ENCODE peak calls at places on chromosomes 3 and 15, in six cellular contexts. E is SK-N-SH, L is HCT116, D is H1, T is GM12878, N is K562. B is an unnamed sample.

GRCh38 chr3:22959593-22959992 is 243.5 kb upstream of the UBE2E2 start:
- DNase-seq in D (no peak), N (no peak), L (no peak), E (no peak), T (peak), B (no peak)

GRCh38 chr3:58022490-58022889 is 14.3 kb downstream of the FLNB start:
- DNase-seq in L (no peak), T (no peak), E (no peak), D (no peak), N (no peak), B (no peak)

GRCh38 chr15:101406014-101406413 is 83.5 kb downstream of the PCSK6 start:
- DNase-seq in T (no peak), E (no peak), L (no peak), D (no peak), N (no peak), B (no peak)

GRCh38 chr15:73996939-73997338 is 2.4 kb downstream of the PML start:
- DNase-seq in T (no peak), L (no peak), D (no peak), N (no peak), E (no peak), B (no peak)

GRCh38 chr15:52466134-52466701 is 62.5 kb downstream of the MYO5A start:
- DNase-seq in D (no peak), L (no peak), N (no peak), E (no peak), T (peak), B (no peak)

GRCh38 chr3:72288955-72289707 is 504.2 kb upstream of the PROK2 start:
- DNase-seq in N (peak), E (peak), D (no peak), T (no peak), L (no peak), B (no peak)

GRCh38 chr15:43958894-43959330 is 132.1 kb downstream of the WDR76 start:
- DNase-seq in T (no peak), N (no peak), D (no peak), E (no peak), L (peak), B (no peak)

GRCh38 chr15:31586841-31587240 is 260.2 kb downstream of the KLF13 start:
- DNase-seq in E (no peak), T (no peak), N (no peak), L (no peak), D (no peak), B (no peak)

GRCh38 chr15:29613951-29614382 is 208.3 kb downstream of the TJP1 start:
- DNase-seq in T (no peak), D (no peak), E (peak), L (peak), N (peak), B (peak)

GRCh38 chr15:101542306-101543025 is 53.0 kb upstream of the PCSK6 start:
- DNase-seq in N (no peak), L (no peak), E (peak), D (no peak), T (no peak), B (no peak)

GRCh38 chr3:55242921-55243320 is 244.2 kb downstream of the WNT5A start:
- DNase-seq in T (no peak), N (no peak), E (no peak), L (no peak), D (peak), B (no peak)

GRCh38 chr15:42593143-42593542 is 17.7 kb downstream of the STARD9 start:
- DNase-seq in E (no peak), L (no peak), T (no peak), N (no peak), D (no peak), B (no peak)

GRCh38 chr15:83734487-83734886 is 80.6 kb downstream of the ADAMTSL3 start:
- DNase-seq in N (no peak), E (no peak), D (no peak), T (no peak), L (peak), B (no peak)
- TF ChIP-seq CTCF in N (peak), E (peak), D (peak), T (peak), L (peak), B (no peak)

DNA sequence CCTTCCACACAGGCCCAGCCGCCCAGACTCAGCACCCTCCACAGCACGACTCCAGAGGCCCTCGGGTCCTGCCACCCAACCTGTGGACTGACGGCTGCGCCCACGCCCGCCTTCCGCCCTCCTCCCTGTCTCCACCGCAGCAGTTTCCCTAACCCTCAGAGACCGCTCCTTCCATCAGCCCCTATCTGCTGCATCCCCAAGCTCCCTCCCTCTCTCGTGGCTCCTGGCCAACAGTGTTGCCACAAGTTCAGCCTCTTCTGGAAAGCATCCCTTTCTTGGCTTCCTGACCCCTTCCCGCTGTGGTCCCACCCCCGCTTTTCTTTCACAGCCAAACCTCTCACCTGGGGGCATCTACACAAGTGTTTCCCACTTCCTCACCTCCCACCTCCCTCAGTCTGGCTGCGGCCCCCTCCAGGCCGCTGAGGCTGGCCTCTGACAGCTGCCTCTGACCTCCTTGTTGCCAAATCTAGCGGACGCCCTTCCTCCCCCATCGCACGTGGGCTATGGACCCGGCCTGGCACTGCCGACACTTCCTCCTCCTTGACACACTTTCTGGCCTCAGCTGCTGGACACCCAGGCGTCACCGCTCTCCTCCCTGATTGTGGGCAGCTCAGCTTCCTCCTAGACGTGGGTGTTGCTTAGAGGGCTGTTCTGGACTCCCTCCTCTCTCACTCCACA is 168.8 kb upstream of the TLE3 start:
- DNase-seq in D (no peak), T (no peak), L (no peak), E (no peak), N (no peak), B (no peak)
- TF ChIP-seq YY1 in D (no peak), T (no peak), L (no peak), E (no peak), N (no peak), B (no peak)

DNA sequence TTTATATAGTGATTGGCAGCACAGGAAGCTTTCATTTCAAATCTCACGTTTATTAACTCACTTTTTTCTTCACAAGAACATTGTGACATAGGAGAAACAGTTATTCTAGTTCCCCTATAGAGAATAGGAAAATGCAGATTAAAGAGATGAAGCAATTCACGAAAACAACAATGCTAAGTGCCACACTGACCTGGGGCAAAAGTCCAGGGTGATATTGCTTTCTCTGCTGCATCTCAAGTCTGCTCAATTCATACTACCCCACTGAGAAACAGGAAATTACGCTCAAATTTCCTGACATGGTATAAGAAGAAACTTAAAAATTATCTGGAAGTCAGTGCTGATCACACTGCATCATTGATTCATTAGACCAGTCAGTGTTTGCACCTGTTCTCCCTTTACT is 66.7 kb upstream of the SEMA6D start:
- DNase-seq in D (no peak), N (no peak), E (no peak), L (no peak), T (no peak), B (no peak)
- TF ChIP-seq CTCF in D (no peak), N (no peak), E (no peak), L (no peak), T (no peak), B (no peak)

GRCh38 chr3:100103558-100104441 is 10.5 kb downstream of the FILIP1L start:
- DNase-seq in N (no peak), T (peak), L (no peak), E (no peak), D (no peak), B (peak)
- TF ChIP-seq YY1 in N (no peak), T (no peak), L (no peak), E (no peak), D (no peak), B (no peak)

GRCh38 chr3:11185564-11186317 is 31.4 kb downstream of the HRH1 start:
- DNase-seq in N (no peak), L (peak), T (no peak), D (no peak), E (no peak), B (no peak)
- TF ChIP-seq CTCF in N (no peak), L (no peak), T (no peak), D (no peak), E (peak), B (no peak)

DNA sequence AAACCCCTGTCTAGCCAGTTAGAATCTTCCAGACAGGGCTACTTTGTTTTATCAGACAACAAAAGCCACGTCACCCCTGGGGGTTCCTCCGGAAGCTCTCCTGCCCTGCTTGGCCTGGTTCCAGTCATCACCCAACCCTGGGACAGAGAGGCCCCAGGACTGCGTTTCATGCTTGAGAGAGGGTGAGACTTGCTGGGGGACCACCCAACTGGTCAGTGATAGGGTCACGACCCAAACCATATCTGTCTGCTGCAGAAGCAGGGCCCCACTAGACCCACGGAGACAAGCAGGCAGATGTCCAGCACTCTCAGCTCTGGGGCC is 1.2 kb downstream of the NT5DC2 start:
- DNase-seq in D (no peak), E (peak), T (no peak), L (no peak), N (peak), B (peak)
- TF ChIP-seq YY1 in D (no peak), E (no peak), T (no peak), L (no peak), N (no peak), B (no peak)

DNA sequence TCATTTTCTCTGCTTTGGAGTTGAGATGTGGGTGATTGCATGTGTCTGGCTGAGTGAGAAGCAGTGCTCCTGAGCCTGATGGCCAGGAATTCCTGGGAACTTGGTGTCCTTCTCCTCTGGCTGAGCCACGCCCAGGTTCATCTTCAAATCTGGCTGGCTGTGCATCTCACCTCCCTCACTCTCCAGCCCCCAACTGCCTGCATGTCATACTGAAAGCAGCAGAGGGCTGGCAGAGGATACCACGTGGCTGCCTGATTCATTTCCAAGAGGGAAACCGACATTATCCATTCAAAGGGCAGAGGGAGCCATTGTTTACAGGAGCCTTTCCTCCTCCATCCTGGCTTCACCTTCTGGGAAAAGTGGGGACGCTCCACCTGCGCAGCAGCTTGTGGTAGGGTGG is 57.4 kb downstream of the ABHD5 start:
- DNase-seq in D (no peak), T (no peak), L (no peak), N (no peak), E (no peak), B (no peak)
- TF ChIP-seq CTCF in D (no peak), T (no peak), L (no peak), N (no peak), E (no peak), B (no peak)

GRCh38 chr15:56428821-56429458 is 36.0 kb downstream of the MNS1 start:
- DNase-seq in N (peak), E (peak), L (peak), T (peak), D (no peak), B (peak)
- TF ChIP-seq YY1 in N (no peak), E (no peak), L (no peak), T (no peak), D (no peak), B (no peak)

B was measured in HepG2.